ENCODE peak calls at places on chromosome 1, in four cellular contexts. J is esophagus muscularis mucosa; Z is endodermal cell; T is stimulated activated CD8-positive, alpha-beta memory T cell treated with anti-CD3 and anti-CD28 coated beads, Interleukin-7, amount 100 ng/mL, for 1 hour. N is an unnamed sample.

GRCh38 chr1:51818487-51818886 is 60.0 kb downstream of the NRDC start:
- DNase-seq in J (no peak), Z (no peak), T (no peak), N (no peak)

GRCh38 chr1:93595266-93595665 is 86.4 kb downstream of the BCAR3 start:
- DNase-seq in J (no peak), Z (no peak), T (no peak), N (no peak)

GRCh38 chr1:227770812-227771211 is 35.6 kb downstream of the SNAP47 start:
- DNase-seq in J (no peak), Z (no peak), T (no peak), N (no peak)

GRCh38 chr1:3349161-3349967 is 105.1 kb upstream of the ARHGEF16 start:
- DNase-seq in J (no peak), Z (peak; percentile 70), T (no peak), N (no peak)

GRCh38 chr1:53319296-53320101 is 8.4 kb downstream of the LRP8 start:
- DNase-seq in J (no peak), Z (no peak), T (no peak), N (no peak)

GRCh38 chr1:201491896-201492511 is 14.9 kb downstream of the CSRP1 start:
- DNase-seq in J (no peak), Z (no peak), T (no peak), N (no peak)

GRCh38 chr1:6317101-6317760 is 56.3 kb upstream of the GPR153 start:
- DNase-seq in J (no peak), Z (no peak), T (no peak), N (no peak)

GRCh38 chr1:67460648-67461500 is 30.7 kb upstream of the SERBP1 start:
- DNase-seq in J (no peak), Z (peak; percentile 59), T (no peak), N (no peak)

GRCh38 chr1:152367436-152367835 is 7.6 kb upstream of the FLG2 start:
- DNase-seq in J (no peak), Z (no peak), T (no peak), N (no peak)

GRCh38 chr1:201540846-201541735 is 2.2 kb downstream of the NAV1 start:
- DNase-seq in J (no peak), Z (no peak), T (no peak), N (no peak)

GRCh38 chr1:200642481-200642880 is 21.9 kb upstream of the KIF14 start:
- DNase-seq in J (no peak), Z (no peak), T (no peak), N (no peak)

GRCh38 chr1:59768752-59769411 is 45.9 kb upstream of the HOOK1 start:
- DNase-seq in J (no peak), Z (no peak), T (no peak), N (no peak)